ENCODE peak calls at places on chromosome 14, in eight cellular contexts. L, R, O, N, Y, U, J and A are unnamed samples.

GRCh38 chr14:71574976-71575375 is 357.3 kb upstream of the RGS6 start:
- DNase-seq in N (no peak), L (peak; percentile 56), J (no peak), O (no peak), R (no peak), U (no peak), Y (no peak), A (peak; percentile 79)

GRCh38 chr14:21070083-21070609 is at the start of gene ARHGEF40:
- DNase-seq in Y (no peak), L (peak; percentile 76), U (no peak), O (peak; percentile 88), R (peak; percentile 36), N (no peak), J (no peak), A (peak; percentile 40)

GRCh38 chr14:58107947-58108552 is 44.0 kb downstream of the ARMH4 start:
- DNase-seq in J (peak; percentile 60), O (peak; percentile 46), N (no peak), U (peak; percentile 29), Y (no peak), L (peak; percentile 59), R (peak; percentile 56), A (peak; percentile 55)

GRCh38 chr14:73462078-73462715 is 3.9 kb upstream of the NUMB start:
- DNase-seq in L (peak; percentile 28), Y (no peak), R (no peak), J (peak; percentile 82), O (no peak), N (no peak), U (no peak), A (peak; percentile 54)

GRCh38 chr14:54503476-54503875 is 6.2 kb upstream of the CGRRF1 start:
- DNase-seq in U (no peak), R (peak; percentile 27), O (no peak), N (no peak), J (no peak), L (no peak), Y (no peak), A (peak; percentile 49)

GRCh38 chr14:22520235-22520634 is 68.8 kb downstream of the DAD1 start:
- DNase-seq in L (peak; percentile 37), N (no peak), O (no peak), R (no peak), J (no peak), U (no peak), Y (no peak), A (peak; percentile 68)

GRCh38 chr14:83356080-83356479 is 1822.4 kb upstream of the SEL1L start:
- DNase-seq in Y (no peak), R (peak; percentile 59), N (no peak), U (no peak), L (no peak), J (no peak), O (no peak), A (no peak)

GRCh38 chr14:22479781-22480464 is 109.1 kb downstream of the DAD1 start:
- DNase-seq in R (no peak), O (no peak), Y (no peak), J (no peak), L (no peak), N (no peak), U (no peak), A (no peak)

GRCh38 chr14:99195602-99196309 is 76.2 kb downstream of the BCL11B start:
- DNase-seq in L (no peak), O (no peak), U (no peak), Y (no peak), N (no peak), R (no peak), J (peak; percentile 63), A (no peak)

GRCh38 chr14:96434040-96434439 is 42.1 kb downstream of the AK7 start:
- DNase-seq in N (no peak), O (no peak), J (no peak), Y (no peak), R (no peak), L (no peak), U (no peak), A (no peak)

GRCh38 chr14:99603471-99603933 is 505 bp downstream of the CCDC85C start:
- DNase-seq in O (peak; percentile 72), Y (peak; percentile 41), R (peak; percentile 61), U (peak; percentile 64), L (no peak), N (no peak), J (peak; percentile 68), A (no peak)